ENCODE peak calls at places on chromosomes 7 and 10, in nine cellular contexts. One of them, this sample, is unnamed.

GRCh38 chr10:89301721-89302445 is at the start of gene IFIT2:
- DNase-seq in A549: peak; percentile 37
- DNase-seq in transverse colon: peak; percentile 47
- DNase-seq in brain microvascular endothelial cell: peak; percentile 64
- DNase-seq in tibial nerve: no peak
- DNase-seq in thoracic aorta: no peak
- DNase-seq in A673: peak; percentile 55
- DNase-seq in OCI-LY7: peak; percentile 66
- DNase-seq in fibroblast of lung: peak; percentile 77
- DNase-seq in this sample: peak; percentile 21

GRCh38 chr10:33315891-33316290 is 18.6 kb downstream of the NRP1 start:
- DNase-seq in A549: no peak
- DNase-seq in transverse colon: no peak
- DNase-seq in brain microvascular endothelial cell: no peak
- DNase-seq in tibial nerve: no peak
- DNase-seq in thoracic aorta: no peak
- DNase-seq in A673: no peak
- DNase-seq in OCI-LY7: no peak
- DNase-seq in fibroblast of lung: no peak
- DNase-seq in this sample: no peak

GRCh38 chr7:11155883-11156282 is 182.2 kb downstream of the PHF14 start:
- DNase-seq in A549: no peak
- DNase-seq in transverse colon: no peak
- DNase-seq in brain microvascular endothelial cell: no peak
- DNase-seq in tibial nerve: no peak
- DNase-seq in thoracic aorta: no peak
- DNase-seq in A673: no peak
- DNase-seq in OCI-LY7: no peak
- DNase-seq in fibroblast of lung: peak; percentile 75
- DNase-seq in this sample: no peak

GRCh38 chr10:21525367-21526183 is at the start of gene SKIDA1:
- DNase-seq in A549: peak; percentile 92
- DNase-seq in transverse colon: peak; percentile 82
- DNase-seq in brain microvascular endothelial cell: peak; percentile 84
- DNase-seq in tibial nerve: peak; percentile 77
- DNase-seq in thoracic aorta: peak; percentile 28
- DNase-seq in A673: peak; percentile 97
- DNase-seq in OCI-LY7: peak; percentile 35
- DNase-seq in fibroblast of lung: peak; percentile 96
- DNase-seq in this sample: peak; percentile 65

GRCh38 chr7:152512711-152513110 is 76.9 kb upstream of the KMT2C start:
- DNase-seq in A549: no peak
- DNase-seq in transverse colon: no peak
- DNase-seq in brain microvascular endothelial cell: no peak
- DNase-seq in tibial nerve: no peak
- DNase-seq in thoracic aorta: no peak
- DNase-seq in A673: no peak
- DNase-seq in OCI-LY7: no peak
- DNase-seq in fibroblast of lung: no peak
- DNase-seq in this sample: peak; percentile 11

GRCh38 chr10:127612-128432 is 7.4 kb upstream of the ZMYND11 start:
- DNase-seq in A549: no peak
- DNase-seq in transverse colon: peak; percentile 27
- DNase-seq in brain microvascular endothelial cell: no peak
- DNase-seq in tibial nerve: no peak
- DNase-seq in thoracic aorta: no peak
- DNase-seq in A673: no peak
- DNase-seq in OCI-LY7: peak; percentile 65
- DNase-seq in fibroblast of lung: no peak
- DNase-seq in this sample: peak; percentile 60

GRCh38 chr10:84095821-84096497 is 43.4 kb upstream of the GHITM start:
- DNase-seq in A549: no peak
- DNase-seq in transverse colon: no peak
- DNase-seq in brain microvascular endothelial cell: no peak
- DNase-seq in tibial nerve: no peak
- DNase-seq in thoracic aorta: no peak
- DNase-seq in A673: peak; percentile 15
- DNase-seq in OCI-LY7: no peak
- DNase-seq in fibroblast of lung: peak; percentile 46
- DNase-seq in this sample: no peak

GRCh38 chr7:115709664-115710063 is 320.9 kb downstream of the TFEC start:
- DNase-seq in A549: no peak
- DNase-seq in transverse colon: no peak
- DNase-seq in brain microvascular endothelial cell: no peak
- DNase-seq in tibial nerve: no peak
- DNase-seq in thoracic aorta: no peak
- DNase-seq in A673: no peak
- DNase-seq in OCI-LY7: no peak
- DNase-seq in fibroblast of lung: no peak
- DNase-seq in this sample: no peak

GRCh38 chr7:150357771-150358427 is 10.7 kb upstream of the REPIN1 start:
- DNase-seq in A549: no peak
- DNase-seq in transverse colon: no peak
- DNase-seq in brain microvascular endothelial cell: no peak
- DNase-seq in tibial nerve: no peak
- DNase-seq in thoracic aorta: no peak
- DNase-seq in A673: no peak
- DNase-seq in OCI-LY7: no peak
- DNase-seq in fibroblast of lung: peak; percentile 61
- DNase-seq in this sample: peak; percentile 32

GRCh38 chr7:17369686-17370426 is 71.4 kb downstream of the AHR start:
- DNase-seq in A549: peak; percentile 81
- DNase-seq in transverse colon: no peak
- DNase-seq in brain microvascular endothelial cell: peak; percentile 90
- DNase-seq in tibial nerve: no peak
- DNase-seq in thoracic aorta: no peak
- DNase-seq in A673: peak; percentile 79
- DNase-seq in OCI-LY7: no peak
- DNase-seq in fibroblast of lung: peak; percentile 87
- DNase-seq in this sample: no peak

GRCh38 chr10:46541735-46542566 is 14.5 kb downstream of the GPRIN2 start:
- DNase-seq in A549: peak; percentile 77
- DNase-seq in transverse colon: peak; percentile 11
- DNase-seq in brain microvascular endothelial cell: no peak
- DNase-seq in tibial nerve: peak; percentile 11
- DNase-seq in thoracic aorta: no peak
- DNase-seq in A673: no peak
- DNase-seq in OCI-LY7: no peak
- DNase-seq in fibroblast of lung: no peak
- DNase-seq in this sample: peak; percentile 1

GRCh38 chr10:46542567-46543323 is 13.7 kb downstream of the GPRIN2 start:
- DNase-seq in A549: no peak
- DNase-seq in transverse colon: peak; percentile 8
- DNase-seq in brain microvascular endothelial cell: no peak
- DNase-seq in tibial nerve: peak; percentile 14
- DNase-seq in thoracic aorta: peak; percentile 1
- DNase-seq in A673: no peak
- DNase-seq in OCI-LY7: no peak
- DNase-seq in fibroblast of lung: no peak
- DNase-seq in this sample: peak; percentile 1

GRCh38 chr10:46540412-46541016 is 15.9 kb downstream of the GPRIN2 start:
- DNase-seq in A549: no peak
- DNase-seq in transverse colon: peak; percentile 15
- DNase-seq in brain microvascular endothelial cell: no peak
- DNase-seq in tibial nerve: peak; percentile 4
- DNase-seq in thoracic aorta: no peak
- DNase-seq in A673: no peak
- DNase-seq in OCI-LY7: no peak
- DNase-seq in fibroblast of lung: no peak
- DNase-seq in this sample: peak; percentile 0

GRCh38 chr10:46539596-46540411 is 16.7 kb downstream of the GPRIN2 start:
- DNase-seq in A549: peak; percentile 97
- DNase-seq in transverse colon: peak; percentile 15
- DNase-seq in brain microvascular endothelial cell: peak; percentile 93
- DNase-seq in tibial nerve: peak; percentile 11
- DNase-seq in thoracic aorta: no peak
- DNase-seq in A673: no peak
- DNase-seq in OCI-LY7: no peak
- DNase-seq in fibroblast of lung: peak; percentile 74
- DNase-seq in this sample: peak; percentile 1

DNA sequence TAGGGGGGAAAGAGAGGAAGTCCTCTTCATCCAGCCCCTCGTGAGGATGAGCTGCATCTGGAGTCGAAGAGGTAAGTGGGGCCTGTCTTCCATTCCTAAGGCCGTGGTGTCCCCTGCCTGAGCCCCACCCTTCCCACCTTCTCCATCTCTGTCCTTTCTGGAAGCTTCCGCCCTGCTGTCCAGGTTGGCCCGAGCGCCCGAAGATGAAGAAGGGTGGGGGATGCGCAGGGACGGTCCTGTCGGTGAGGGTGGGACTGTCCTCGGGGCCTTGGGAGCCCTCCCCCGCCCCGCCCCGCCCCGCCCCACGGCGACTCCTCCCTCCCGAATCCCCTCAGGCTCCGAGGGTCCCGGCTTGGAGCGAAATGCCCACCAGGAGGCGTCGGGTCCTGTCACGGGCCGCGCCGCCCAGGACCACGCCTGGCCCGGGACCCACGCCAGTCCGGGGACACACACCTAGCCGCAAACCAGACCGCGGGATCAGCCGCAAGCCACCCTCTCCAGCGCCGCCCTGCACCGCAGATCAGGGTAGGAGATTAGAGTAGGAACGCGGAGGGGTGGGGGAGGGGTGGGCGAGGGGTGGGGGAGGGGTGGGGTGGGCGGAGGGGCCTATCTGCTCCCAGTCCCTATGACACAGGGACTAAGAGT is 15.3 kb downstream of the GPRIN2 start:
- DNase-seq in A549: peak; percentile 94
- DNase-seq in transverse colon: peak; percentile 60
- DNase-seq in brain microvascular endothelial cell: no peak
- DNase-seq in tibial nerve: peak; percentile 17
- DNase-seq in thoracic aorta: no peak
- DNase-seq in A673: peak; percentile 33
- DNase-seq in OCI-LY7: no peak
- DNase-seq in fibroblast of lung: peak; percentile 24
- DNase-seq in this sample: peak; percentile 5
- TF ChIP-seq CTCF in A549: peak; percentile 59
- TF ChIP-seq CTCF in transverse colon: no peak
- TF ChIP-seq CTCF in brain microvascular endothelial cell: peak; percentile 36
- TF ChIP-seq CTCF in tibial nerve: no peak
- TF ChIP-seq CTCF in thoracic aorta: peak; percentile 31
- TF ChIP-seq CTCF in A673: no peak
- TF ChIP-seq CTCF in OCI-LY7: no peak
- TF ChIP-seq CTCF in fibroblast of lung: no peak
- TF ChIP-seq CTCF in this sample: no peak

GRCh38 chr10:57715233-57715632 is 552.5 kb downstream of the IPMK start:
- DNase-seq in A549: no peak
- DNase-seq in transverse colon: no peak
- DNase-seq in brain microvascular endothelial cell: no peak
- DNase-seq in tibial nerve: no peak
- DNase-seq in thoracic aorta: no peak
- DNase-seq in A673: no peak
- DNase-seq in OCI-LY7: no peak
- DNase-seq in fibroblast of lung: no peak
- DNase-seq in this sample: no peak

GRCh38 chr10:57716884-57717283 is 550.8 kb downstream of the IPMK start:
- DNase-seq in A549: peak; percentile 54
- DNase-seq in transverse colon: no peak
- DNase-seq in brain microvascular endothelial cell: peak; percentile 24
- DNase-seq in tibial nerve: no peak
- DNase-seq in thoracic aorta: no peak
- DNase-seq in A673: peak; percentile 4
- DNase-seq in OCI-LY7: no peak
- DNase-seq in fibroblast of lung: peak; percentile 32
- DNase-seq in this sample: no peak
- TF ChIP-seq CTCF in A549: peak; percentile 61
- TF ChIP-seq CTCF in transverse colon: peak; percentile 19
- TF ChIP-seq CTCF in brain microvascular endothelial cell: peak; percentile 57
- TF ChIP-seq CTCF in tibial nerve: no peak
- TF ChIP-seq CTCF in thoracic aorta: no peak
- TF ChIP-seq CTCF in A673: peak; percentile 35
- TF ChIP-seq CTCF in OCI-LY7: peak; percentile 25
- TF ChIP-seq CTCF in fibroblast of lung: peak; percentile 42
- TF ChIP-seq CTCF in this sample: no peak

GRCh38 chr7:22389892-22390291 is 32.9 kb upstream of the RAPGEF5 start:
- DNase-seq in A549: no peak
- DNase-seq in transverse colon: no peak
- DNase-seq in brain microvascular endothelial cell: no peak
- DNase-seq in tibial nerve: no peak
- DNase-seq in thoracic aorta: no peak
- DNase-seq in A673: no peak
- DNase-seq in OCI-LY7: no peak
- DNase-seq in fibroblast of lung: no peak
- DNase-seq in this sample: no peak

GRCh38 chr7:22387583-22387982 is 30.6 kb upstream of the RAPGEF5 start:
- DNase-seq in A549: no peak
- DNase-seq in transverse colon: no peak
- DNase-seq in brain microvascular endothelial cell: peak; percentile 73
- DNase-seq in tibial nerve: no peak
- DNase-seq in thoracic aorta: no peak
- DNase-seq in A673: peak; percentile 33
- DNase-seq in OCI-LY7: no peak
- DNase-seq in fibroblast of lung: peak; percentile 88
- DNase-seq in this sample: no peak

GRCh38 chr7:22386206-22386858 is 29.4 kb upstream of the RAPGEF5 start:
- DNase-seq in A549: no peak
- DNase-seq in transverse colon: no peak
- DNase-seq in brain microvascular endothelial cell: no peak
- DNase-seq in tibial nerve: no peak
- DNase-seq in thoracic aorta: no peak
- DNase-seq in A673: no peak
- DNase-seq in OCI-LY7: no peak
- DNase-seq in fibroblast of lung: no peak
- DNase-seq in this sample: no peak

GRCh38 chr7:22386865-22387264 is 29.9 kb upstream of the RAPGEF5 start:
- DNase-seq in A549: no peak
- DNase-seq in transverse colon: no peak
- DNase-seq in brain microvascular endothelial cell: no peak
- DNase-seq in tibial nerve: no peak
- DNase-seq in thoracic aorta: no peak
- DNase-seq in A673: no peak
- DNase-seq in OCI-LY7: no peak
- DNase-seq in fibroblast of lung: no peak
- DNase-seq in this sample: no peak

DNA sequence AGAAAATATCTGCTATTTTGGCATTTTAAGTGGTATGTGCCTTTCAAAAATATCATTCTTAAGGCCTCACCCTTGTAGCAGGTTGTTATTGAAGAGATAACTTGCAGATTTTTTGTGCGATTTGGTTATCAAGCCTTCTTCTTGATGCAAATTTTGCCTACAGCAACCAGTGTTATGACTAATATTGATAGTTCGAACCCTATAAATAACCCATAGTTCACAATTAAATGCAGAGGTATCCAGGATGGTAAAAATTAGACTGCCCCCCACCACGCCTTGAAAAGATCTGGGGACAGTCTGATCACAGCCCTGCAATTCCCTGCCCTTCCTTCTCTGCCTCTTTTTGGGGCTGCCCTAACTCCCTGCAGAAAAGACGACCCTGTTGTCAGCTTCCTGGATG is 28.4 kb upstream of the RAPGEF5 start:
- DNase-seq in A549: no peak
- DNase-seq in transverse colon: no peak
- DNase-seq in brain microvascular endothelial cell: no peak
- DNase-seq in tibial nerve: no peak
- DNase-seq in thoracic aorta: no peak
- DNase-seq in A673: no peak
- DNase-seq in OCI-LY7: no peak
- DNase-seq in fibroblast of lung: no peak
- DNase-seq in this sample: no peak
- TF ChIP-seq CTCF in A549: no peak
- TF ChIP-seq CTCF in transverse colon: no peak
- TF ChIP-seq CTCF in brain microvascular endothelial cell: no peak
- TF ChIP-seq CTCF in tibial nerve: no peak
- TF ChIP-seq CTCF in thoracic aorta: no peak
- TF ChIP-seq CTCF in A673: no peak
- TF ChIP-seq CTCF in OCI-LY7: no peak
- TF ChIP-seq CTCF in fibroblast of lung: no peak
- TF ChIP-seq CTCF in this sample: no peak

GRCh38 chr7:55493416-55493815 is 78.9 kb downstream of the VOPP1 start:
- DNase-seq in A549: no peak
- DNase-seq in transverse colon: no peak
- DNase-seq in brain microvascular endothelial cell: no peak
- DNase-seq in tibial nerve: no peak
- DNase-seq in thoracic aorta: no peak
- DNase-seq in A673: no peak
- DNase-seq in OCI-LY7: no peak
- DNase-seq in fibroblast of lung: peak; percentile 28
- DNase-seq in this sample: no peak
- TF ChIP-seq CTCF in A549: no peak
- TF ChIP-seq CTCF in transverse colon: no peak
- TF ChIP-seq CTCF in brain microvascular endothelial cell: no peak
- TF ChIP-seq CTCF in tibial nerve: no peak
- TF ChIP-seq CTCF in thoracic aorta: no peak
- TF ChIP-seq CTCF in A673: no peak
- TF ChIP-seq CTCF in OCI-LY7: no peak
- TF ChIP-seq CTCF in fibroblast of lung: no peak
- TF ChIP-seq CTCF in this sample: no peak